ENCODE peak calls at places on chromosomes 13 and 19, in four cellular contexts. Y, E, H and T are unnamed samples.

GRCh38 chr13:108269601-108270328 is at the start of gene TNFSF13B:
- DNase-seq in Y (peak; percentile 69), E (no peak), H (peak; percentile 18), T (peak; percentile 28)

GRCh38 chr19:47093254-47093653 is 20.3 kb downstream of the ZC3H4 start:
- DNase-seq in Y (peak; percentile 30), E (no peak), H (no peak), T (no peak)

GRCh38 chr13:28258401-28258800 is 120.1 kb downstream of the PAN3 start:
- DNase-seq in E (no peak), H (no peak), Y (no peak), T (no peak)

GRCh38 chr19:13057147-13057572 is 45.5 kb downstream of the LYL1 start:
- DNase-seq in E (no peak), Y (no peak), H (no peak), T (no peak)

GRCh38 chr13:75705395-75705794 is 69.3 kb downstream of the LMO7 start:
- DNase-seq in H (peak; percentile 14), Y (peak; percentile 84), E (no peak), T (no peak)

GRCh38 chr19:17489392-17490030 is 19.2 kb downstream of the SLC27A1 start:
- DNase-seq in Y (no peak), E (no peak), H (no peak), T (no peak)

GRCh38 chr19:14375582-14376291 is 5.5 kb upstream of the ADGRE5 start:
- DNase-seq in H (peak; percentile 33), E (no peak), Y (no peak), T (no peak)

GRCh38 chr19:41575998-41576397 is at the start of gene CEACAM21:
- DNase-seq in H (no peak), Y (no peak), E (no peak), T (no peak)

GRCh38 chr13:100363874-100364273 is 224.7 kb downstream of the GGACT start:
- DNase-seq in H (peak; percentile 13), Y (peak; percentile 7), E (no peak), T (peak; percentile 5)

GRCh38 chr13:60583911-60584753 is 187.1 kb downstream of the TDRD3 start:
- DNase-seq in Y (peak; percentile 74), H (peak; percentile 36), E (no peak), T (peak; percentile 25)

GRCh38 chr13:91726666-91727065 is 328.2 kb downstream of the GPC5 start:
- DNase-seq in Y (no peak), E (no peak), H (no peak), T (no peak)

GRCh38 chr13:46075811-46076210 is 23.3 kb upstream of the ZC3H13 start:
- DNase-seq in Y (no peak), E (no peak), H (no peak), T (no peak)

GRCh38 chr19:50496189-50497029 is 14.6 kb downstream of the JOSD2 start:
- DNase-seq in Y (no peak), H (no peak), E (no peak), T (no peak)

GRCh38 chr13:35979378-35979911 is 151.7 kb downstream of the DCLK1 start:
- DNase-seq in E (peak; percentile 52), H (peak; percentile 84), Y (peak; percentile 83), T (peak; percentile 90)

GRCh38 chr13:107295391-107296157 is 727.6 kb upstream of the ARGLU1 start:
- DNase-seq in Y (peak; percentile 12), H (no peak), E (no peak), T (no peak)

GRCh38 chr19:21559444-21559843 is 54.0 kb downstream of the ZNF429 start:
- DNase-seq in Y (no peak), H (no peak), E (no peak), T (no peak)

GRCh38 chr13:21344662-21345176 is 114.4 kb downstream of the ZDHHC20 start:
- DNase-seq in Y (no peak), E (no peak), H (no peak), T (no peak)

GRCh38 chr19:1027953-1028902 is 1.8 kb downstream of the CNN2 start:
- DNase-seq in Y (peak; percentile 93), H (peak; percentile 95), E (no peak), T (peak; percentile 78)

GRCh38 chr19:18868380-18869230 is 27.4 kb downstream of the CERS1 start:
- DNase-seq in E (no peak), H (no peak), Y (no peak), T (no peak)